ENCODE peak calls at places on chromosomes 2 and 18, in eight cellular contexts. One of them, this sample, is unnamed.
A peak's percentile ranks its signal among the peaks of the same experiment; 100 is the strongest.

GRCh38 chr2:48131503-48132293 is 225.4 kb upstream of the FBXO11 start:
- DNase-seq in SW 1271: no peak
- DNase-seq in GM06990: no peak
- DNase-seq in WTC11: no peak
- DNase-seq in stimulated activated naive CD8-positive, alpha-beta T cell treated with anti-CD3 and anti-CD28 coated beads, Interleukin-15, Interleukin-2, amounts not matched to agents 100 U/mL and 50 U/mL, for 24 hours: no peak
- DNase-seq in renal cortical epithelial cell: peak; percentile 71
- DNase-seq in stromal cell of bone marrow: no peak
- DNase-seq in amygdala: no peak
- DNase-seq in this sample: no peak

GRCh38 chr2:221203138-221203537 is 369.0 kb downstream of the EPHA4 start:
- DNase-seq in WTC11: no peak
- DNase-seq in renal cortical epithelial cell: peak; percentile 49
- DNase-seq in GM06990: peak; percentile 28
- DNase-seq in SW 1271: no peak
- DNase-seq in stromal cell of bone marrow: no peak
- DNase-seq in stimulated activated naive CD8-positive, alpha-beta T cell treated with anti-CD3 and anti-CD28 coated beads, Interleukin-15, Interleukin-2, amounts not matched to agents 100 U/mL and 50 U/mL, for 24 hours: peak; percentile 3
- DNase-seq in amygdala: no peak
- DNase-seq in this sample: peak; percentile 8

GRCh38 chr2:68441179-68441993 is 25.7 kb downstream of the FBXO48 start:
- DNase-seq in SW 1271: peak; percentile 40
- DNase-seq in GM06990: peak; percentile 82
- DNase-seq in renal cortical epithelial cell: peak; percentile 72
- DNase-seq in stimulated activated naive CD8-positive, alpha-beta T cell treated with anti-CD3 and anti-CD28 coated beads, Interleukin-15, Interleukin-2, amounts not matched to agents 100 U/mL and 50 U/mL, for 24 hours: peak; percentile 89
- DNase-seq in amygdala: peak; percentile 34
- DNase-seq in WTC11: peak; percentile 79
- DNase-seq in stromal cell of bone marrow: peak; percentile 81
- DNase-seq in this sample: peak; percentile 76

GRCh38 chr2:86396304-86396785 is 44.8 kb upstream of the KDM3A start:
- DNase-seq in stromal cell of bone marrow: peak; percentile 11
- DNase-seq in renal cortical epithelial cell: peak; percentile 56
- DNase-seq in GM06990: no peak
- DNase-seq in amygdala: peak; percentile 49
- DNase-seq in WTC11: peak; percentile 33
- DNase-seq in SW 1271: no peak
- DNase-seq in stimulated activated naive CD8-positive, alpha-beta T cell treated with anti-CD3 and anti-CD28 coated beads, Interleukin-15, Interleukin-2, amounts not matched to agents 100 U/mL and 50 U/mL, for 24 hours: no peak
- DNase-seq in this sample: no peak

GRCh38 chr2:119126650-119127049 is 31.9 kb downstream of the C1QL2 start:
- DNase-seq in stimulated activated naive CD8-positive, alpha-beta T cell treated with anti-CD3 and anti-CD28 coated beads, Interleukin-15, Interleukin-2, amounts not matched to agents 100 U/mL and 50 U/mL, for 24 hours: peak; percentile 53
- DNase-seq in GM06990: peak; percentile 28
- DNase-seq in stromal cell of bone marrow: no peak
- DNase-seq in renal cortical epithelial cell: no peak
- DNase-seq in WTC11: peak; percentile 85
- DNase-seq in amygdala: no peak
- DNase-seq in SW 1271: no peak
- DNase-seq in this sample: peak; percentile 60

GRCh38 chr2:123609077-123609476 is 416.0 kb upstream of the CNTNAP5 start:
- DNase-seq in amygdala: no peak
- DNase-seq in WTC11: no peak
- DNase-seq in SW 1271: no peak
- DNase-seq in stimulated activated naive CD8-positive, alpha-beta T cell treated with anti-CD3 and anti-CD28 coated beads, Interleukin-15, Interleukin-2, amounts not matched to agents 100 U/mL and 50 U/mL, for 24 hours: no peak
- DNase-seq in renal cortical epithelial cell: no peak
- DNase-seq in stromal cell of bone marrow: no peak
- DNase-seq in GM06990: no peak
- DNase-seq in this sample: no peak

GRCh38 chr18:8615397-8616025 is 6.3 kb downstream of the RAB12 start:
- DNase-seq in GM06990: no peak
- DNase-seq in amygdala: no peak
- DNase-seq in stimulated activated naive CD8-positive, alpha-beta T cell treated with anti-CD3 and anti-CD28 coated beads, Interleukin-15, Interleukin-2, amounts not matched to agents 100 U/mL and 50 U/mL, for 24 hours: no peak
- DNase-seq in SW 1271: no peak
- DNase-seq in stromal cell of bone marrow: peak; percentile 92
- DNase-seq in renal cortical epithelial cell: peak; percentile 85
- DNase-seq in WTC11: no peak
- DNase-seq in this sample: no peak

GRCh38 chr18:26487437-26487836 is 60.9 kb downstream of the KCTD1 start:
- DNase-seq in WTC11: no peak
- DNase-seq in stromal cell of bone marrow: no peak
- DNase-seq in stimulated activated naive CD8-positive, alpha-beta T cell treated with anti-CD3 and anti-CD28 coated beads, Interleukin-15, Interleukin-2, amounts not matched to agents 100 U/mL and 50 U/mL, for 24 hours: peak; percentile 5
- DNase-seq in SW 1271: no peak
- DNase-seq in amygdala: no peak
- DNase-seq in GM06990: no peak
- DNase-seq in renal cortical epithelial cell: peak; percentile 93
- DNase-seq in this sample: peak; percentile 68

GRCh38 chr2:68715353-68716041 is 19.1 kb upstream of the ARHGAP25 start:
- DNase-seq in GM06990: no peak
- DNase-seq in amygdala: no peak
- DNase-seq in stimulated activated naive CD8-positive, alpha-beta T cell treated with anti-CD3 and anti-CD28 coated beads, Interleukin-15, Interleukin-2, amounts not matched to agents 100 U/mL and 50 U/mL, for 24 hours: peak; percentile 69
- DNase-seq in renal cortical epithelial cell: peak; percentile 51
- DNase-seq in WTC11: peak; percentile 83
- DNase-seq in SW 1271: peak; percentile 9
- DNase-seq in stromal cell of bone marrow: peak; percentile 12
- DNase-seq in this sample: no peak

GRCh38 chr2:167966367-167966766 is 281.0 kb downstream of the STK39 start:
- DNase-seq in GM06990: no peak
- DNase-seq in WTC11: no peak
- DNase-seq in stimulated activated naive CD8-positive, alpha-beta T cell treated with anti-CD3 and anti-CD28 coated beads, Interleukin-15, Interleukin-2, amounts not matched to agents 100 U/mL and 50 U/mL, for 24 hours: no peak
- DNase-seq in stromal cell of bone marrow: no peak
- DNase-seq in SW 1271: no peak
- DNase-seq in renal cortical epithelial cell: no peak
- DNase-seq in amygdala: no peak
- DNase-seq in this sample: no peak

GRCh38 chr18:7598167-7599062 is 31.3 kb downstream of the PTPRM start:
- DNase-seq in SW 1271: no peak
- DNase-seq in WTC11: no peak
- DNase-seq in renal cortical epithelial cell: peak; percentile 73
- DNase-seq in amygdala: no peak
- DNase-seq in GM06990: no peak
- DNase-seq in stromal cell of bone marrow: no peak
- DNase-seq in stimulated activated naive CD8-positive, alpha-beta T cell treated with anti-CD3 and anti-CD28 coated beads, Interleukin-15, Interleukin-2, amounts not matched to agents 100 U/mL and 50 U/mL, for 24 hours: no peak
- DNase-seq in this sample: no peak

This sample was measured in GM13977.